ENCODE peak calls at places on chromosome 17, in eight cellular contexts. I is ascending aorta, F is right cardiac atrium, D is HCT116, O is RWPE1, E is lung, V is IMR-90, L is adrenal gland. X is an unnamed sample.

GRCh38 chr17:1227917-1228751 is 42.1 kb upstream of the BHLHA9 start:
- DNase-seq in I (no peak), F (peak; percentile 87), D (no peak), O (no peak), E (no peak), V (no peak), L (peak; percentile 40), X (peak; percentile 71)

GRCh38 chr17:67049025-67049739 is 4.8 kb downstream of the CACNG1 start:
- DNase-seq in I (no peak), F (no peak), D (no peak), O (no peak), E (no peak), V (no peak), L (no peak), X (no peak)

GRCh38 chr17:57466042-57466471 is 209.7 kb downstream of the MSI2 start:
- DNase-seq in I (no peak), F (no peak), D (no peak), O (no peak), E (no peak), V (no peak), L (no peak), X (no peak)

GRCh38 chr17:80260791-80261158 is at the start of gene RNF213:
- DNase-seq in I (no peak), F (peak; percentile 84), D (no peak), O (peak; percentile 67), E (peak; percentile 41), V (no peak), L (peak; percentile 63), X (peak; percentile 39)

GRCh38 chr17:37479025-37479424 is 10.7 kb upstream of the DUSP14 start:
- DNase-seq in I (no peak), F (no peak), D (no peak), O (no peak), E (no peak), V (no peak), L (no peak), X (no peak)

GRCh38 chr17:74059471-74059870 is 144.0 kb upstream of the RPL38 start:
- DNase-seq in I (no peak), F (no peak), D (no peak), O (no peak), E (no peak), V (no peak), L (no peak), X (no peak)

GRCh38 chr17:3535253-3535995 is 22.2 kb downstream of the TRPV3 start:
- DNase-seq in I (no peak), F (peak; percentile 91), D (peak; percentile 76), O (no peak), E (peak; percentile 51), V (peak; percentile 62), L (peak; percentile 42), X (no peak)

GRCh38 chr17:68356520-68356919 is 65.2 kb downstream of the ARSG start:
- DNase-seq in I (no peak), F (no peak), D (no peak), O (no peak), E (no peak), V (no peak), L (no peak), X (no peak)

GRCh38 chr17:249236-249993 is 68.0 kb upstream of the DOC2B start:
- DNase-seq in I (no peak), F (peak; percentile 30), D (no peak), O (no peak), E (no peak), V (no peak), L (peak; percentile 9), X (peak; percentile 28)

DNA sequence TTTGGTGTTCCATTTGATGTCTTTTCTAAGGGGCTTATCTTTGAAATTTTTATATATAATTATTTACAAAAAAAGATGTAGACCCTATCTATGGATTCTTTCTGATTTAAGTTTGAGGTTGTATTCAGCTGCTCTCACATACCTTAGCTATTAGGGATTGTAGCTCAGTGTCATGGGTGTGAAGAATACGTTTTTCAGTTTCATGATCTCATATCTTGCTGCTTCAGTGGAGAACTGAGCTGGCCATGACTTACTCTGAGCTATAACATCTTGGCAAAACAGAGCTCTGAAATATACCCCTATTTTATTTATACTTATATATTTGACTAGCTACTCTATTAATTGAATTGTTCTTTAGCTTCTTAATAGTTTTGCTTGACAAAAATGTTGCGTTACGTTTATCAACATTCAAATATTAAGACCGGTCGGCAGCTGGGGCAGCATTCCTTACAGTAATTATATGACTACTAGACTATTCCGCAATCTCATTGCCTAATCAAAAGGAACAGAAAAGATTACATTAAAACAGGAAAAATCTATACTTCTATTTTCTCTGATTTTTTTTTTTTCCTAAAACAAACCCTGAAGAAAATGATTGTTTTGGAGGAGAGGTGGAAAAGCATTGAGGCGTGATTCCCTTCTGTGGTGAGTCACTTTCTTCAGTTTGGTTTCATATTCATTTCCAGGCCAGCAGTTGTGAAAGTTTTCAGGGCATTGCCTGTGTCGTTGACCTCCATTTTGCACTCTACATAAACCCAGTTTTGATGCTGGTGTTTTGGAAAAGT is 24.1 kb upstream of the KRT24 start:
- DNase-seq in I (no peak), F (no peak), D (no peak), O (peak; percentile 34), E (no peak), V (peak; percentile 4), L (no peak), X (no peak)
- H3K27ac ChIP-seq in I (no peak overlapping the region), F (no peak overlapping the region), D (no peak overlapping the region), O (no peak overlapping the region), E (no peak overlapping the region), V (no peak overlapping the region), L (no peak overlapping the region), X (no peak overlapping the region)

GRCh38 chr17:15456486-15456885 is 10.9 kb downstream of the CDRT4 start:
- DNase-seq in I (no peak), F (no peak), D (no peak), O (no peak), E (no peak), V (no peak), L (no peak), X (peak; percentile 83)

GRCh38 chr17:15453782-15454181 is 13.6 kb downstream of the CDRT4 start:
- DNase-seq in I (no peak), F (no peak), D (no peak), O (no peak), E (no peak), V (no peak), L (no peak), X (no peak)

GRCh38 chr17:15457723-15458094 is 9.7 kb downstream of the CDRT4 start:
- DNase-seq in I (no peak), F (peak; percentile 70), D (no peak), O (no peak), E (no peak), V (no peak), L (no peak), X (peak; percentile 75)

GRCh38 chr17:15454328-15454727 is 13.1 kb downstream of the CDRT4 start:
- DNase-seq in I (no peak), F (no peak), D (no peak), O (no peak), E (no peak), V (no peak), L (no peak), X (no peak)

GRCh38 chr17:15456972-15457722 is 10.3 kb downstream of the CDRT4 start:
- DNase-seq in I (no peak), F (peak; percentile 85), D (no peak), O (no peak), E (peak; percentile 51), V (peak; percentile 84), L (no peak), X (peak; percentile 84)
- H3K27ac ChIP-seq in I (peak overlapping the region; percentile 76), F (peak overlapping the region; percentile 76), D (no peak overlapping the region), O (peak overlapping the region; percentile 33), E (peak overlapping the region; percentile 75), V (peak overlapping the region; percentile 66), L (no peak overlapping the region), X (peak overlapping the region; percentile 67)

DNA sequence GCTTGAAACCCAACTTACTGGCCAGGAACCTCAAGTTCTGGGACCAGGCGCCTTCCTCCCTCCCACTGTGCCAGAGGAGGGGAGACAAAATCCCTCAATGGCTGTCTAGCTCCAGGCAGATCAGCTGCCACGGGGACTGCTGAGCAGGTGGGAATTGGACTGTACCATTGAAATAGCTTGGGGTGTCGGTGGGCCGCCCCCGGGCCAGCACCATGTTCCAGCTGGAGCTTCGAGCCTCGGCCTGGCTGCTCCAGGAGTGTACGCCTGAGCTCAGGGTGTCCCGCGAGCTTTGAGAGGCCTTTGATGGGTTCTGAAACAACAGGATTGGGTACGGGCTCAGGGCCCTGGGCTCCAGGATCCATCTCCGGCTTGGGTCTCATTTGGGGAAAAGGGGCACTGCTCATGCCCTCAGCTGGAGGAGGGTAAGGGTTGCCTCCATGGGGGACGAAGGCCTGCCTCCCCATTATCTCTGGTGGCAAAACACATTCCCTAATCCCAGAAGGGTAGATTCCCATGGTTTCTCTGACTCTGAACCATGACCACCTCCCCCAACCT is 4.6 kb upstream of the SPATA32 start:
- DNase-seq in I (no peak), F (no peak), D (no peak), O (no peak), E (no peak), V (no peak), L (no peak), X (no peak)
- H3K27ac ChIP-seq in I (no peak overlapping the region), F (no peak overlapping the region), D (no peak overlapping the region), O (peak overlapping the region; percentile 66), E (peak overlapping the region; percentile 28), V (peak overlapping the region; percentile 2), L (no peak overlapping the region), X (no peak overlapping the region)

GRCh38 chr17:30232822-30233427 is 2.6 kb downstream of the SLC6A4 start:
- DNase-seq in I (no peak), F (no peak), D (no peak), O (no peak), E (no peak), V (no peak), L (no peak), X (no peak)
- H3K27ac ChIP-seq in I (no peak overlapping the region), F (no peak overlapping the region), D (no peak overlapping the region), O (no peak overlapping the region), E (peak overlapping the region; percentile 42), V (no peak overlapping the region), L (no peak overlapping the region), X (no peak overlapping the region)

GRCh38 chr17:17078832-17079231 is 36.6 kb downstream of the MPRIP start:
- DNase-seq in I (no peak), F (no peak), D (no peak), O (no peak), E (no peak), V (no peak), L (no peak), X (no peak)
- H3K27ac ChIP-seq in I (no peak overlapping the region), F (no peak overlapping the region), D (no peak overlapping the region), O (peak overlapping the region; percentile 59), E (peak overlapping the region; percentile 52), V (no peak overlapping the region), L (no peak overlapping the region), X (peak overlapping the region; percentile 59)

X was measured in tibial artery.